ENCODE peak calls at places on chromosomes 4 and X, in four cellular contexts. One of them, this sample, is unnamed.

GRCh38 chrX:115503099-115503498 is 57.9 kb upstream of the PLS3 start:
- DNase-seq in pancreas: no peak
- DNase-seq in tibial artery: peak
- DNase-seq in psoas muscle: no peak
- DNase-seq in this sample: no peak

GRCh38 chr4:77076889-77077635 is 1.3 kb upstream of the CCNI start:
- DNase-seq in tibial artery: no peak
- DNase-seq in pancreas: no peak
- DNase-seq in psoas muscle: no peak
- DNase-seq in this sample: no peak

GRCh38 chrX:45697591-45697990 is 496.9 kb upstream of the DIPK2B start:
- DNase-seq in tibial artery: no peak
- DNase-seq in psoas muscle: no peak
- DNase-seq in pancreas: no peak
- DNase-seq in this sample: no peak

GRCh38 chrX:39957816-39958561 is 139.8 kb downstream of the BCOR start:
- DNase-seq in pancreas: no peak
- DNase-seq in psoas muscle: no peak
- DNase-seq in tibial artery: no peak
- DNase-seq in this sample: no peak

GRCh38 chrX:65203545-65203944 is 227.3 kb upstream of the ZC4H2 start:
- DNase-seq in psoas muscle: no peak
- DNase-seq in tibial artery: no peak
- DNase-seq in pancreas: no peak
- DNase-seq in this sample: no peak

GRCh38 chr4:173530326-173531062 is 465 bp upstream of the HAND2 start:
- DNase-seq in tibial artery: no peak
- DNase-seq in psoas muscle: no peak
- DNase-seq in pancreas: no peak
- DNase-seq in this sample: no peak

GRCh38 chr4:53555111-53555510 is 36.2 kb downstream of the LNX1 start:
- DNase-seq in psoas muscle: no peak
- DNase-seq in tibial artery: no peak
- DNase-seq in pancreas: no peak
- DNase-seq in this sample: no peak

GRCh38 chr4:10007436-10007740 is 13.9 kb downstream of the SLC2A9 start:
- DNase-seq in psoas muscle: no peak
- DNase-seq in tibial artery: no peak
- DNase-seq in pancreas: no peak
- DNase-seq in this sample: no peak

GRCh38 chr4:139312552-139313332 is 10.5 kb upstream of the NDUFC1 start:
- DNase-seq in psoas muscle: no peak
- DNase-seq in tibial artery: no peak
- DNase-seq in pancreas: no peak
- DNase-seq in this sample: no peak

GRCh38 chrX:145609951-145610511 is 207.6 kb upstream of the SLITRK2 start:
- DNase-seq in psoas muscle: no peak
- DNase-seq in tibial artery: no peak
- DNase-seq in pancreas: no peak
- DNase-seq in this sample: no peak

GRCh38 chr4:10253765-10254164 is 137.2 kb upstream of the WDR1 start:
- DNase-seq in pancreas: no peak
- DNase-seq in tibial artery: no peak
- DNase-seq in psoas muscle: no peak
- DNase-seq in this sample: no peak

GRCh38 chr4:94880976-94881375 is 123.2 kb downstream of the BMPR1B start:
- DNase-seq in pancreas: no peak
- DNase-seq in psoas muscle: no peak
- DNase-seq in tibial artery: no peak
- DNase-seq in this sample: no peak

GRCh38 chrX:110013968-110014367 is 11.1 kb downstream of the TMEM164 start:
- DNase-seq in tibial artery: no peak
- DNase-seq in psoas muscle: no peak
- DNase-seq in pancreas: no peak
- DNase-seq in this sample: no peak

DNA sequence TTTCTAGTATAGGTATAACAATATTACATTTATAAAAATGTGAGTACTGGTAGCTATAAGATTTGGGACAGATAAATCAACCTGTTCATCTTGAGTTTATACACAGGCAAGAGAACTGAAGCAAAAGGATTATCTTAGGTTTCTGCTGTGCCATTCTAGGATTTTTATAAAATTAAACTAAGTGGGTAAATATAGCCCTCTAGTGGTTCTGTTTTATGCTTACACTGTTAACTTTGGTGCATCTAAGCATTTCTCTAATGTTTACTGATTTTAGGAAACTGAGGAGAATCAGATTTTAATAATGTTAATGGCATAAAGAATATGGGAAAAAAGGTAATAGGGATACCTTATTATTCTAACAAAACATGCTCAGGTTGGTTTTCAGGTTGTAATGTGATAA is 1.1 kb upstream of the RRH start:
- DNase-seq in tibial artery: no peak
- DNase-seq in psoas muscle: no peak
- DNase-seq in pancreas: no peak
- DNase-seq in this sample: no peak
- TF ChIP-seq CTCF in tibial artery: peak
- TF ChIP-seq CTCF in psoas muscle: peak
- TF ChIP-seq CTCF in pancreas: peak
- TF ChIP-seq CTCF in this sample: peak

DNA sequence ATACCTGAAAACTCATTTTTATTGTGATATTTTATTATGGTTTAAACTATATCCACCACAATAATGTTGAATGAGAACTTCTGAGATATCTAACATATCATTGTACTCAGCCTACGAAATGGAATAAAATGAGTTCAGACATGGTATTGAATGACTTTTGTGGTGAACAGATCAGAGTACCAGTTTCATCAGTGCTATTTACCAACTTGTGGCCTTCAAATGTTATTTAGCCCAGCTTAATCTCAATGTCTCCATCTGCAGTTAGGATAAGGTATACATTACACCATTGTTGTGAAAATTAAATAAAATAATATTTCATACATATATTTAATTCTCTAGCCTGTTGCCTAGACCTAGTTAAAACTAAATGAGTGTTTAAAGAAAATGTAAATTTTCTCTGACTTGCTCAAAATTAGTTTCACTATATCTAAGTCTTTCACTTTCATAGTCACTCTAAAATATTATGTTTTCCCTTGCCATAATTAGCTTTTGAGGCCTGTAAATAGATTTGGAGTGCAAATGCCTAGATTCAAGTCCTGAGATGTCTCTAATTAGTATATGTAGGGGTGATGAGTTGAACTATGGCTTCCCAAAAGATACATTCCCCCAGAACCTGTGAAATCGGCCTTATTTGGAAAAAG is 594.2 kb downstream of the STPG2 start:
- DNase-seq in pancreas: no peak
- DNase-seq in tibial artery: no peak
- DNase-seq in psoas muscle: no peak
- DNase-seq in this sample: no peak
- TF ChIP-seq CTCF in pancreas: no peak
- TF ChIP-seq CTCF in tibial artery: no peak
- TF ChIP-seq CTCF in psoas muscle: no peak
- TF ChIP-seq CTCF in this sample: no peak

DNA sequence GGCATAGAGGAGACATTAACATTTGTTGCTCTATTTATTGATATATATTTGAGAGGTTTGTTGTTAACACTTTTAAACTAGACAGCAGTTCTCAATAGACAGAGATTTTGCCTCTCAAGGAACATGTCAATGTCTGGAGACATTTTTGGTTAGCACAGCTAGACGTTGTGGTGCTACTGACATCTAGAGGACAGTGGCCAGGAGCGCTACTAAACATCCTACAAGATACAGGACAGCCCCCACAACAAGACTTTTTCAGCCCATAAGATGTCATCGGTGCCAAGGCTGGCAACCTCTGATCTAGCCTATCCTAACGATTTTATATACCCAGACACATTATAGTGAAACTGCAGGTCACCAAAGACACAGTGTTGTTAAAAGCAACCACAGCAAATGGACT is 18.4 kb upstream of the CTSO start:
- DNase-seq in psoas muscle: no peak
- DNase-seq in pancreas: no peak
- DNase-seq in tibial artery: no peak
- DNase-seq in this sample: no peak
- TF ChIP-seq CTCF in psoas muscle: peak
- TF ChIP-seq CTCF in pancreas: no peak
- TF ChIP-seq CTCF in tibial artery: no peak
- TF ChIP-seq CTCF in this sample: peak

GRCh38 chr4:85964298-85964697 is 395.6 kb downstream of the MAPK10 start:
- DNase-seq in tibial artery: no peak
- DNase-seq in pancreas: no peak
- DNase-seq in psoas muscle: no peak
- DNase-seq in this sample: no peak
- TF ChIP-seq CTCF in tibial artery: no peak
- TF ChIP-seq CTCF in pancreas: no peak
- TF ChIP-seq CTCF in psoas muscle: no peak
- TF ChIP-seq CTCF in this sample: no peak

GRCh38 chrX:29902004-29902403 is 313.4 kb upstream of the MAGEB2 start:
- DNase-seq in tibial artery: no peak
- DNase-seq in psoas muscle: no peak
- DNase-seq in pancreas: no peak
- DNase-seq in this sample: no peak

GRCh38 chrX:29903365-29903764 is 312.0 kb upstream of the MAGEB2 start:
- DNase-seq in pancreas: no peak
- DNase-seq in tibial artery: no peak
- DNase-seq in psoas muscle: no peak
- DNase-seq in this sample: no peak
- TF ChIP-seq CTCF in pancreas: no peak
- TF ChIP-seq CTCF in tibial artery: no peak
- TF ChIP-seq CTCF in psoas muscle: no peak
- TF ChIP-seq CTCF in this sample: no peak

DNA sequence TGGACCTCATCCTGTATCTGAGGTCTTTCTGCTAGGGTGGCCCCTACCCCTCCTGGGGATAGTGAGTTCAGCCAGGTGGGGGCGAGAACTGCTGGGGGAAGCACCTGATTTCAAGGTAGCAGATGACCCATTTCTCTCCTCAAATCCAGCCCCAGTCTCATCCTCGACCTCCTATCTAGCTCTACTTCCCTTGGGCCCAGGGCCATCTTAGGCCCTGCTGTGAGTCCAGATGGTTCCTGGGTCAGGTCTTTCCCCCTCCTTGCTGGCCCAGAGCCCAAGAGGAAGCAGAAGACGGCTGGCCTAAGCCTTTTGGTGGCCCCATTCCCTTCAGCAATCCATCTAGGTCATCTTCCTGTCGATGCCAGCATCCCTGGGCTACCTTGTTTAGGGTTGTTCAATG is 3.3 kb downstream of the CDK16 start:
- DNase-seq in tibial artery: no peak
- DNase-seq in pancreas: no peak
- DNase-seq in psoas muscle: no peak
- DNase-seq in this sample: peak
- TF ChIP-seq CTCF in tibial artery: no peak
- TF ChIP-seq CTCF in pancreas: no peak
- TF ChIP-seq CTCF in psoas muscle: no peak
- TF ChIP-seq CTCF in this sample: no peak

GRCh38 chr4:67549123-67549522 is 3.8 kb upstream of the CENPC start:
- DNase-seq in psoas muscle: no peak
- DNase-seq in pancreas: no peak
- DNase-seq in tibial artery: no peak
- DNase-seq in this sample: no peak
- TF ChIP-seq CTCF in psoas muscle: no peak
- TF ChIP-seq CTCF in pancreas: peak
- TF ChIP-seq CTCF in tibial artery: no peak
- TF ChIP-seq CTCF in this sample: peak

This sample was measured in kidney.